ENCODE peak calls at places on chromosomes 12 and 14, in eight cellular contexts. One of them, this sample, is unnamed.

GRCh38 chr14:94568186-94568585 is 6.9 kb downstream of the SERPINA4 start:
- DNase-seq in kidney epithelial cell: no peak
- DNase-seq in HTR-8/SVneo: no peak
- DNase-seq in stimulated activated effector memory CD8-positive, alpha-beta T cell treated with anti-CD3 and anti-CD28 coated beads, Interleukin-12 subunit alpha, Interleukin-12 subunit beta, amount 100 ng/mL, for 72 hours: no peak
- DNase-seq in psoas muscle: no peak
- DNase-seq in effector memory CD8-positive, alpha-beta T cell: no peak
- DNase-seq in IMR-90: no peak
- DNase-seq in osteocyte: no peak
- DNase-seq in this sample: no peak

GRCh38 chr12:25242981-25243764 is 7.6 kb downstream of the KRAS start:
- DNase-seq in kidney epithelial cell: no peak
- DNase-seq in HTR-8/SVneo: no peak
- DNase-seq in stimulated activated effector memory CD8-positive, alpha-beta T cell treated with anti-CD3 and anti-CD28 coated beads, Interleukin-12 subunit alpha, Interleukin-12 subunit beta, amount 100 ng/mL, for 72 hours: no peak
- DNase-seq in psoas muscle: no peak
- DNase-seq in osteocyte: no peak
- DNase-seq in IMR-90: peak
- DNase-seq in effector memory CD8-positive, alpha-beta T cell: no peak
- DNase-seq in this sample: no peak

GRCh38 chr14:75335588-75335987 is 57.0 kb downstream of the FOS start:
- DNase-seq in kidney epithelial cell: no peak
- DNase-seq in stimulated activated effector memory CD8-positive, alpha-beta T cell treated with anti-CD3 and anti-CD28 coated beads, Interleukin-12 subunit alpha, Interleukin-12 subunit beta, amount 100 ng/mL, for 72 hours: no peak
- DNase-seq in HTR-8/SVneo: no peak
- DNase-seq in effector memory CD8-positive, alpha-beta T cell: no peak
- DNase-seq in psoas muscle: no peak
- DNase-seq in osteocyte: no peak
- DNase-seq in IMR-90: no peak
- DNase-seq in this sample: no peak

GRCh38 chr14:91924871-91925726 is 22.4 kb downstream of the FBLN5 start:
- DNase-seq in psoas muscle: no peak
- DNase-seq in kidney epithelial cell: no peak
- DNase-seq in effector memory CD8-positive, alpha-beta T cell: no peak
- DNase-seq in IMR-90: no peak
- DNase-seq in HTR-8/SVneo: no peak
- DNase-seq in osteocyte: no peak
- DNase-seq in stimulated activated effector memory CD8-positive, alpha-beta T cell treated with anti-CD3 and anti-CD28 coated beads, Interleukin-12 subunit alpha, Interleukin-12 subunit beta, amount 100 ng/mL, for 72 hours: no peak
- DNase-seq in this sample: no peak

GRCh38 chr12:125889742-125890141 is 824.5 kb downstream of the AACS start:
- DNase-seq in IMR-90: no peak
- DNase-seq in kidney epithelial cell: no peak
- DNase-seq in osteocyte: no peak
- DNase-seq in stimulated activated effector memory CD8-positive, alpha-beta T cell treated with anti-CD3 and anti-CD28 coated beads, Interleukin-12 subunit alpha, Interleukin-12 subunit beta, amount 100 ng/mL, for 72 hours: no peak
- DNase-seq in psoas muscle: no peak
- DNase-seq in effector memory CD8-positive, alpha-beta T cell: no peak
- DNase-seq in HTR-8/SVneo: no peak
- DNase-seq in this sample: no peak

GRCh38 chr12:79655036-79655435 is 35.7 kb downstream of the PAWR start:
- DNase-seq in psoas muscle: no peak
- DNase-seq in IMR-90: no peak
- DNase-seq in HTR-8/SVneo: no peak
- DNase-seq in effector memory CD8-positive, alpha-beta T cell: no peak
- DNase-seq in osteocyte: no peak
- DNase-seq in kidney epithelial cell: no peak
- DNase-seq in stimulated activated effector memory CD8-positive, alpha-beta T cell treated with anti-CD3 and anti-CD28 coated beads, Interleukin-12 subunit alpha, Interleukin-12 subunit beta, amount 100 ng/mL, for 72 hours: no peak
- DNase-seq in this sample: no peak

GRCh38 chr12:120104924-120105323 is 11.6 kb downstream of the RAB35 start:
- DNase-seq in HTR-8/SVneo: no peak
- DNase-seq in psoas muscle: no peak
- DNase-seq in kidney epithelial cell: no peak
- DNase-seq in effector memory CD8-positive, alpha-beta T cell: no peak
- DNase-seq in IMR-90: no peak
- DNase-seq in osteocyte: no peak
- DNase-seq in stimulated activated effector memory CD8-positive, alpha-beta T cell treated with anti-CD3 and anti-CD28 coated beads, Interleukin-12 subunit alpha, Interleukin-12 subunit beta, amount 100 ng/mL, for 72 hours: no peak
- DNase-seq in this sample: no peak

GRCh38 chr12:6542209-6543009 is 8.1 kb downstream of the GAPDH start:
- DNase-seq in kidney epithelial cell: no peak
- DNase-seq in psoas muscle: no peak
- DNase-seq in stimulated activated effector memory CD8-positive, alpha-beta T cell treated with anti-CD3 and anti-CD28 coated beads, Interleukin-12 subunit alpha, Interleukin-12 subunit beta, amount 100 ng/mL, for 72 hours: no peak
- DNase-seq in osteocyte: no peak
- DNase-seq in IMR-90: no peak
- DNase-seq in HTR-8/SVneo: no peak
- DNase-seq in effector memory CD8-positive, alpha-beta T cell: no peak
- DNase-seq in this sample: no peak

GRCh38 chr12:65765436-65765813 is 58.9 kb upstream of the HMGA2 start:
- DNase-seq in kidney epithelial cell: no peak
- DNase-seq in osteocyte: no peak
- DNase-seq in psoas muscle: no peak
- DNase-seq in effector memory CD8-positive, alpha-beta T cell: no peak
- DNase-seq in IMR-90: peak
- DNase-seq in HTR-8/SVneo: no peak
- DNase-seq in stimulated activated effector memory CD8-positive, alpha-beta T cell treated with anti-CD3 and anti-CD28 coated beads, Interleukin-12 subunit alpha, Interleukin-12 subunit beta, amount 100 ng/mL, for 72 hours: no peak
- DNase-seq in this sample: no peak

GRCh38 chr12:42484996-42485395 is 104.5 kb downstream of the PRICKLE1 start:
- DNase-seq in osteocyte: no peak
- DNase-seq in stimulated activated effector memory CD8-positive, alpha-beta T cell treated with anti-CD3 and anti-CD28 coated beads, Interleukin-12 subunit alpha, Interleukin-12 subunit beta, amount 100 ng/mL, for 72 hours: no peak
- DNase-seq in IMR-90: peak
- DNase-seq in effector memory CD8-positive, alpha-beta T cell: no peak
- DNase-seq in kidney epithelial cell: no peak
- DNase-seq in psoas muscle: no peak
- DNase-seq in HTR-8/SVneo: no peak
- DNase-seq in this sample: no peak

GRCh38 chr14:67487937-67488893 is at the start of gene TMEM229B:
- DNase-seq in osteocyte: no peak
- DNase-seq in kidney epithelial cell: no peak
- DNase-seq in HTR-8/SVneo: no peak
- DNase-seq in IMR-90: no peak
- DNase-seq in stimulated activated effector memory CD8-positive, alpha-beta T cell treated with anti-CD3 and anti-CD28 coated beads, Interleukin-12 subunit alpha, Interleukin-12 subunit beta, amount 100 ng/mL, for 72 hours: peak
- DNase-seq in effector memory CD8-positive, alpha-beta T cell: peak
- DNase-seq in psoas muscle: peak
- DNase-seq in this sample: peak

GRCh38 chr12:103462675-103463074 is 33.1 kb downstream of the C12orf42 start:
- DNase-seq in stimulated activated effector memory CD8-positive, alpha-beta T cell treated with anti-CD3 and anti-CD28 coated beads, Interleukin-12 subunit alpha, Interleukin-12 subunit beta, amount 100 ng/mL, for 72 hours: no peak
- DNase-seq in kidney epithelial cell: no peak
- DNase-seq in effector memory CD8-positive, alpha-beta T cell: no peak
- DNase-seq in IMR-90: no peak
- DNase-seq in osteocyte: no peak
- DNase-seq in psoas muscle: no peak
- DNase-seq in HTR-8/SVneo: no peak
- DNase-seq in this sample: no peak

GRCh38 chr12:30980886-30981662 is 54.5 kb downstream of the TSPAN11 start:
- DNase-seq in HTR-8/SVneo: no peak
- DNase-seq in IMR-90: no peak
- DNase-seq in osteocyte: no peak
- DNase-seq in psoas muscle: no peak
- DNase-seq in kidney epithelial cell: no peak
- DNase-seq in stimulated activated effector memory CD8-positive, alpha-beta T cell treated with anti-CD3 and anti-CD28 coated beads, Interleukin-12 subunit alpha, Interleukin-12 subunit beta, amount 100 ng/mL, for 72 hours: no peak
- DNase-seq in effector memory CD8-positive, alpha-beta T cell: no peak
- DNase-seq in this sample: no peak

GRCh38 chr14:41285193-41285748 is 321.4 kb upstream of the LRFN5 start:
- DNase-seq in IMR-90: peak
- DNase-seq in HTR-8/SVneo: no peak
- DNase-seq in psoas muscle: no peak
- DNase-seq in effector memory CD8-positive, alpha-beta T cell: no peak
- DNase-seq in stimulated activated effector memory CD8-positive, alpha-beta T cell treated with anti-CD3 and anti-CD28 coated beads, Interleukin-12 subunit alpha, Interleukin-12 subunit beta, amount 100 ng/mL, for 72 hours: no peak
- DNase-seq in osteocyte: no peak
- DNase-seq in kidney epithelial cell: no peak
- DNase-seq in this sample: no peak

GRCh38 chr12:47636908-47637780 is 68.7 kb downstream of the RPAP3 start:
- DNase-seq in HTR-8/SVneo: no peak
- DNase-seq in stimulated activated effector memory CD8-positive, alpha-beta T cell treated with anti-CD3 and anti-CD28 coated beads, Interleukin-12 subunit alpha, Interleukin-12 subunit beta, amount 100 ng/mL, for 72 hours: peak
- DNase-seq in psoas muscle: peak
- DNase-seq in kidney epithelial cell: no peak
- DNase-seq in effector memory CD8-positive, alpha-beta T cell: peak
- DNase-seq in IMR-90: no peak
- DNase-seq in osteocyte: no peak
- DNase-seq in this sample: peak

GRCh38 chr14:70425349-70425748 is 8.5 kb upstream of the SYNJ2BP start:
- DNase-seq in kidney epithelial cell: no peak
- DNase-seq in osteocyte: no peak
- DNase-seq in HTR-8/SVneo: no peak
- DNase-seq in psoas muscle: peak
- DNase-seq in stimulated activated effector memory CD8-positive, alpha-beta T cell treated with anti-CD3 and anti-CD28 coated beads, Interleukin-12 subunit alpha, Interleukin-12 subunit beta, amount 100 ng/mL, for 72 hours: no peak
- DNase-seq in IMR-90: no peak
- DNase-seq in effector memory CD8-positive, alpha-beta T cell: no peak
- DNase-seq in this sample: no peak

GRCh38 chr12:96352161-96352835 is 47.9 kb downstream of the CDK17 start:
- DNase-seq in effector memory CD8-positive, alpha-beta T cell: no peak
- DNase-seq in psoas muscle: no peak
- DNase-seq in kidney epithelial cell: no peak
- DNase-seq in osteocyte: no peak
- DNase-seq in stimulated activated effector memory CD8-positive, alpha-beta T cell treated with anti-CD3 and anti-CD28 coated beads, Interleukin-12 subunit alpha, Interleukin-12 subunit beta, amount 100 ng/mL, for 72 hours: no peak
- DNase-seq in IMR-90: no peak
- DNase-seq in HTR-8/SVneo: no peak
- DNase-seq in this sample: no peak

GRCh38 chr12:14260011-14260993 is 105.2 kb upstream of the ATF7IP start:
- DNase-seq in osteocyte: peak
- DNase-seq in kidney epithelial cell: peak
- DNase-seq in stimulated activated effector memory CD8-positive, alpha-beta T cell treated with anti-CD3 and anti-CD28 coated beads, Interleukin-12 subunit alpha, Interleukin-12 subunit beta, amount 100 ng/mL, for 72 hours: no peak
- DNase-seq in HTR-8/SVneo: peak
- DNase-seq in IMR-90: peak
- DNase-seq in effector memory CD8-positive, alpha-beta T cell: no peak
- DNase-seq in psoas muscle: peak
- DNase-seq in this sample: no peak

GRCh38 chr12:56255671-56256070 is 2.5 kb downstream of the ANKRD52 start:
- DNase-seq in stimulated activated effector memory CD8-positive, alpha-beta T cell treated with anti-CD3 and anti-CD28 coated beads, Interleukin-12 subunit alpha, Interleukin-12 subunit beta, amount 100 ng/mL, for 72 hours: no peak
- DNase-seq in HTR-8/SVneo: no peak
- DNase-seq in effector memory CD8-positive, alpha-beta T cell: no peak
- DNase-seq in kidney epithelial cell: no peak
- DNase-seq in osteocyte: no peak
- DNase-seq in psoas muscle: no peak
- DNase-seq in IMR-90: no peak
- DNase-seq in this sample: no peak

GRCh38 chr12:57629897-57630471 is 3.0 kb downstream of the B4GALNT1 start:
- DNase-seq in kidney epithelial cell: no peak
- DNase-seq in stimulated activated effector memory CD8-positive, alpha-beta T cell treated with anti-CD3 and anti-CD28 coated beads, Interleukin-12 subunit alpha, Interleukin-12 subunit beta, amount 100 ng/mL, for 72 hours: no peak
- DNase-seq in effector memory CD8-positive, alpha-beta T cell: no peak
- DNase-seq in psoas muscle: no peak
- DNase-seq in osteocyte: peak
- DNase-seq in IMR-90: no peak
- DNase-seq in HTR-8/SVneo: no peak
- DNase-seq in this sample: no peak

GRCh38 chr12:16300706-16301105 is 23.2 kb upstream of the SLC15A5 start:
- DNase-seq in HTR-8/SVneo: no peak
- DNase-seq in stimulated activated effector memory CD8-positive, alpha-beta T cell treated with anti-CD3 and anti-CD28 coated beads, Interleukin-12 subunit alpha, Interleukin-12 subunit beta, amount 100 ng/mL, for 72 hours: no peak
- DNase-seq in IMR-90: no peak
- DNase-seq in osteocyte: no peak
- DNase-seq in effector memory CD8-positive, alpha-beta T cell: no peak
- DNase-seq in kidney epithelial cell: no peak
- DNase-seq in psoas muscle: peak
- DNase-seq in this sample: no peak

GRCh38 chr14:59482471-59483331 is 1.5 kb downstream of the L3HYPDH start:
- DNase-seq in stimulated activated effector memory CD8-positive, alpha-beta T cell treated with anti-CD3 and anti-CD28 coated beads, Interleukin-12 subunit alpha, Interleukin-12 subunit beta, amount 100 ng/mL, for 72 hours: no peak
- DNase-seq in kidney epithelial cell: peak
- DNase-seq in osteocyte: no peak
- DNase-seq in psoas muscle: no peak
- DNase-seq in IMR-90: peak
- DNase-seq in HTR-8/SVneo: peak
- DNase-seq in effector memory CD8-positive, alpha-beta T cell: no peak
- DNase-seq in this sample: no peak

GRCh38 chr12:80041691-80042090 is 57.6 kb upstream of the OTOGL start:
- DNase-seq in HTR-8/SVneo: no peak
- DNase-seq in osteocyte: no peak
- DNase-seq in psoas muscle: no peak
- DNase-seq in effector memory CD8-positive, alpha-beta T cell: no peak
- DNase-seq in IMR-90: peak
- DNase-seq in stimulated activated effector memory CD8-positive, alpha-beta T cell treated with anti-CD3 and anti-CD28 coated beads, Interleukin-12 subunit alpha, Interleukin-12 subunit beta, amount 100 ng/mL, for 72 hours: no peak
- DNase-seq in kidney epithelial cell: peak
- DNase-seq in this sample: no peak

GRCh38 chr12:58812229-58812628 is 108.1 kb downstream of the LRIG3 start:
- DNase-seq in psoas muscle: no peak
- DNase-seq in kidney epithelial cell: no peak
- DNase-seq in effector memory CD8-positive, alpha-beta T cell: no peak
- DNase-seq in IMR-90: no peak
- DNase-seq in HTR-8/SVneo: no peak
- DNase-seq in stimulated activated effector memory CD8-positive, alpha-beta T cell treated with anti-CD3 and anti-CD28 coated beads, Interleukin-12 subunit alpha, Interleukin-12 subunit beta, amount 100 ng/mL, for 72 hours: no peak
- DNase-seq in osteocyte: no peak
- DNase-seq in this sample: no peak

GRCh38 chr12:93163260-93164036 is 214.3 kb upstream of the NUDT4 start:
- DNase-seq in kidney epithelial cell: no peak
- DNase-seq in IMR-90: peak
- DNase-seq in stimulated activated effector memory CD8-positive, alpha-beta T cell treated with anti-CD3 and anti-CD28 coated beads, Interleukin-12 subunit alpha, Interleukin-12 subunit beta, amount 100 ng/mL, for 72 hours: no peak
- DNase-seq in effector memory CD8-positive, alpha-beta T cell: no peak
- DNase-seq in osteocyte: no peak
- DNase-seq in psoas muscle: no peak
- DNase-seq in HTR-8/SVneo: no peak
- DNase-seq in this sample: no peak

GRCh38 chr14:24777678-24778077 is 143.7 kb upstream of the GZMB start:
- DNase-seq in HTR-8/SVneo: no peak
- DNase-seq in IMR-90: no peak
- DNase-seq in osteocyte: no peak
- DNase-seq in stimulated activated effector memory CD8-positive, alpha-beta T cell treated with anti-CD3 and anti-CD28 coated beads, Interleukin-12 subunit alpha, Interleukin-12 subunit beta, amount 100 ng/mL, for 72 hours: no peak
- DNase-seq in effector memory CD8-positive, alpha-beta T cell: no peak
- DNase-seq in psoas muscle: no peak
- DNase-seq in kidney epithelial cell: no peak
- DNase-seq in this sample: no peak

GRCh38 chr14:102588821-102589220 is 3.6 kb upstream of the RCOR1 start:
- DNase-seq in psoas muscle: no peak
- DNase-seq in HTR-8/SVneo: no peak
- DNase-seq in kidney epithelial cell: no peak
- DNase-seq in IMR-90: no peak
- DNase-seq in effector memory CD8-positive, alpha-beta T cell: no peak
- DNase-seq in osteocyte: no peak
- DNase-seq in stimulated activated effector memory CD8-positive, alpha-beta T cell treated with anti-CD3 and anti-CD28 coated beads, Interleukin-12 subunit alpha, Interleukin-12 subunit beta, amount 100 ng/mL, for 72 hours: no peak
- DNase-seq in this sample: no peak

GRCh38 chr14:63562414-63562813 is 19.2 kb upstream of the PPP2R5E start:
- DNase-seq in kidney epithelial cell: no peak
- DNase-seq in IMR-90: no peak
- DNase-seq in psoas muscle: no peak
- DNase-seq in stimulated activated effector memory CD8-positive, alpha-beta T cell treated with anti-CD3 and anti-CD28 coated beads, Interleukin-12 subunit alpha, Interleukin-12 subunit beta, amount 100 ng/mL, for 72 hours: no peak
- DNase-seq in osteocyte: no peak
- DNase-seq in HTR-8/SVneo: no peak
- DNase-seq in effector memory CD8-positive, alpha-beta T cell: no peak
- DNase-seq in this sample: no peak

GRCh38 chr12:53048780-53049401 is 974 bp upstream of the TNS2 start:
- DNase-seq in osteocyte: peak
- DNase-seq in kidney epithelial cell: no peak
- DNase-seq in stimulated activated effector memory CD8-positive, alpha-beta T cell treated with anti-CD3 and anti-CD28 coated beads, Interleukin-12 subunit alpha, Interleukin-12 subunit beta, amount 100 ng/mL, for 72 hours: no peak
- DNase-seq in effector memory CD8-positive, alpha-beta T cell: no peak
- DNase-seq in IMR-90: peak
- DNase-seq in psoas muscle: peak
- DNase-seq in HTR-8/SVneo: no peak
- DNase-seq in this sample: no peak

GRCh38 chr14:72476657-72477499 is 417.0 kb downstream of the DPF3 start:
- DNase-seq in osteocyte: no peak
- DNase-seq in psoas muscle: no peak
- DNase-seq in kidney epithelial cell: peak
- DNase-seq in IMR-90: peak
- DNase-seq in stimulated activated effector memory CD8-positive, alpha-beta T cell treated with anti-CD3 and anti-CD28 coated beads, Interleukin-12 subunit alpha, Interleukin-12 subunit beta, amount 100 ng/mL, for 72 hours: peak
- DNase-seq in effector memory CD8-positive, alpha-beta T cell: peak
- DNase-seq in HTR-8/SVneo: peak
- DNase-seq in this sample: no peak

GRCh38 chr12:131187602-131188001 is 233.9 kb downstream of the ADGRD1 start:
- DNase-seq in osteocyte: no peak
- DNase-seq in IMR-90: no peak
- DNase-seq in psoas muscle: no peak
- DNase-seq in HTR-8/SVneo: no peak
- DNase-seq in effector memory CD8-positive, alpha-beta T cell: no peak
- DNase-seq in stimulated activated effector memory CD8-positive, alpha-beta T cell treated with anti-CD3 and anti-CD28 coated beads, Interleukin-12 subunit alpha, Interleukin-12 subunit beta, amount 100 ng/mL, for 72 hours: no peak
- DNase-seq in kidney epithelial cell: no peak
- DNase-seq in this sample: no peak

GRCh38 chr14:104438166-104438887 is 141.2 kb upstream of the C14orf180 start:
- DNase-seq in kidney epithelial cell: no peak
- DNase-seq in psoas muscle: no peak
- DNase-seq in effector memory CD8-positive, alpha-beta T cell: no peak
- DNase-seq in HTR-8/SVneo: no peak
- DNase-seq in stimulated activated effector memory CD8-positive, alpha-beta T cell treated with anti-CD3 and anti-CD28 coated beads, Interleukin-12 subunit alpha, Interleukin-12 subunit beta, amount 100 ng/mL, for 72 hours: no peak
- DNase-seq in osteocyte: peak
- DNase-seq in IMR-90: no peak
- DNase-seq in this sample: no peak

GRCh38 chr14:60722163-60722835 is 1.9 kb downstream of the SIX4 start:
- DNase-seq in effector memory CD8-positive, alpha-beta T cell: peak
- DNase-seq in stimulated activated effector memory CD8-positive, alpha-beta T cell treated with anti-CD3 and anti-CD28 coated beads, Interleukin-12 subunit alpha, Interleukin-12 subunit beta, amount 100 ng/mL, for 72 hours: no peak
- DNase-seq in IMR-90: peak
- DNase-seq in osteocyte: peak
- DNase-seq in kidney epithelial cell: no peak
- DNase-seq in psoas muscle: peak
- DNase-seq in HTR-8/SVneo: peak
- DNase-seq in this sample: no peak

GRCh38 chr12:120496353-120497340 is 734 bp downstream of the DYNLL1 start:
- DNase-seq in IMR-90: peak
- DNase-seq in effector memory CD8-positive, alpha-beta T cell: peak
- DNase-seq in kidney epithelial cell: no peak
- DNase-seq in HTR-8/SVneo: peak
- DNase-seq in psoas muscle: peak
- DNase-seq in stimulated activated effector memory CD8-positive, alpha-beta T cell treated with anti-CD3 and anti-CD28 coated beads, Interleukin-12 subunit alpha, Interleukin-12 subunit beta, amount 100 ng/mL, for 72 hours: peak
- DNase-seq in osteocyte: no peak
- DNase-seq in this sample: peak